ENCODE peak calls at places on chromosomes 11 and 22, in eight cellular contexts. J is CD8-positive, alpha-beta memory T cell; V is neuronal stem cell; X is sigmoid colon; C is aorta; L is right cardiac atrium; N is pancreas; T is A549. R is an unnamed sample.

GRCh38 chr22:20026996-20027601 is 6.2 kb downstream of the TANGO2 start:
- DNase-seq in L (no peak), N (no peak), T (no peak), J (no peak), X (no peak), V (no peak), C (no peak), R (no peak)

GRCh38 chr11:90438069-90438468 is 215.2 kb upstream of the CHORDC1 start:
- DNase-seq in N (no peak), X (no peak), T (no peak), L (no peak), J (no peak), C (no peak), V (no peak), R (no peak)

GRCh38 chr11:73186886-73187285 is 31.2 kb upstream of the P2RY2 start:
- DNase-seq in T (no peak), X (peak), L (no peak), N (no peak), J (no peak), V (no peak), C (peak), R (no peak)

GRCh38 chr11:35235944-35236666 is 97.1 kb downstream of the CD44 start:
- DNase-seq in N (peak), C (no peak), X (no peak), V (no peak), J (peak), L (no peak), T (peak), R (no peak)

GRCh38 chr11:122741613-122742012 is 86.1 kb downstream of the UBASH3B start:
- DNase-seq in T (no peak), N (peak), X (peak), J (no peak), C (peak), V (no peak), L (peak), R (no peak)

GRCh38 chr22:48881326-48881980 is 946.2 kb downstream of the BRD1 start:
- DNase-seq in N (no peak), T (no peak), J (no peak), X (peak), V (no peak), C (no peak), L (no peak), R (peak)

GRCh38 chr22:50018608-50019291 is 6.2 kb upstream of the IL17REL start:
- DNase-seq in V (no peak), T (no peak), X (no peak), J (peak), N (no peak), L (no peak), C (no peak), R (no peak)

GRCh38 chr22:42937164-42937854 is 77.6 kb downstream of the PACSIN2 start:
- DNase-seq in C (peak), L (peak), N (no peak), T (peak), V (no peak), X (peak), J (no peak), R (peak)

GRCh38 chr11:108757630-108758029 is 92.8 kb downstream of the DDX10 start:
- DNase-seq in V (no peak), J (no peak), N (no peak), T (no peak), X (no peak), L (no peak), C (no peak), R (no peak)

GRCh38 chr11:41978951-41979350 is 519.5 kb upstream of the LRRC4C start:
- DNase-seq in X (no peak), V (no peak), J (no peak), C (no peak), N (no peak), L (no peak), T (no peak), R (no peak)

GRCh38 chr22:17672417-17672991 is 33.9 kb downstream of the BCL2L13 start:
- DNase-seq in T (no peak), X (no peak), L (no peak), N (no peak), V (no peak), J (no peak), C (no peak), R (no peak)

GRCh38 chr11:121696177-121696863 is 243.6 kb upstream of the SORL1-AS1 start:
- DNase-seq in T (no peak), N (peak), L (no peak), V (no peak), C (peak), J (no peak), X (peak), R (no peak)

GRCh38 chr11:66815646-66816045 is 27.6 kb upstream of the RCE1 start:
- DNase-seq in V (no peak), C (no peak), L (no peak), T (no peak), J (no peak), X (no peak), N (no peak), R (no peak)

GRCh38 chr11:66311470-66311964 is 5.3 kb downstream of the CD248 start:
- DNase-seq in T (no peak), N (no peak), C (no peak), L (no peak), V (no peak), J (no peak), X (no peak), R (no peak)

GRCh38 chr11:45178890-45179663 is 32.6 kb downstream of the PRDM11 start:
- DNase-seq in N (no peak), V (no peak), J (no peak), X (no peak), T (peak), L (no peak), C (no peak), R (no peak)

GRCh38 chr11:2775626-2776350 is 76.0 kb upstream of the KCNQ1OT1 start:
- DNase-seq in X (peak), T (no peak), J (no peak), V (no peak), L (no peak), C (no peak), N (no peak), R (no peak)

GRCh38 chr22:37333724-37334460 is 51.6 kb downstream of the CYTH4 start:
- DNase-seq in L (no peak), C (no peak), J (no peak), T (no peak), X (no peak), N (no peak), V (no peak), R (no peak)

GRCh38 chr22:16969508-16970327 is 38.3 kb downstream of the GAB4 start:
- DNase-seq in V (no peak), J (no peak), C (no peak), X (no peak), T (no peak), L (no peak), N (no peak), R (no peak)

GRCh38 chr11:100876826-100877545 is 189.9 kb downstream of the ARHGAP42 start:
- DNase-seq in C (no peak), J (no peak), T (peak), L (no peak), N (no peak), V (no peak), X (no peak), R (no peak)
- H3K27ac ChIP-seq in C (no peak), J (no peak), T (peak), L (no peak), N (no peak), V (no peak), X (peak), R (peak)

GRCh38 chr11:83193315-83194283 is at the start of gene ANKRD42:
- DNase-seq in N (peak), J (peak), X (peak), V (peak), C (peak), L (peak), T (peak), R (peak)

GRCh38 chr11:83195649-83196048 is 2.1 kb downstream of the ANKRD42 start:
- DNase-seq in T (no peak), N (no peak), L (no peak), C (no peak), J (no peak), X (no peak), V (no peak), R (no peak)

GRCh38 chr11:83192846-83193245 is 666 bp upstream of the ANKRD42 start:
- DNase-seq in J (no peak), L (no peak), X (no peak), C (no peak), T (no peak), V (no peak), N (no peak), R (no peak)

GRCh38 chr11:83194284-83195175 is 1.0 kb downstream of the ANKRD42 start:
- DNase-seq in T (peak), J (peak), V (peak), C (peak), L (peak), X (peak), N (peak), R (peak)

GRCh38 chr11:83195176-83195531 is 1.6 kb downstream of the ANKRD42 start:
- DNase-seq in V (no peak), N (no peak), X (no peak), L (no peak), C (no peak), J (no peak), T (no peak), R (no peak)
- H3K4me3 ChIP-seq in V (peak), N (peak), X (peak), L (peak), C (peak), J (peak), T (peak), R (peak)

DNA sequence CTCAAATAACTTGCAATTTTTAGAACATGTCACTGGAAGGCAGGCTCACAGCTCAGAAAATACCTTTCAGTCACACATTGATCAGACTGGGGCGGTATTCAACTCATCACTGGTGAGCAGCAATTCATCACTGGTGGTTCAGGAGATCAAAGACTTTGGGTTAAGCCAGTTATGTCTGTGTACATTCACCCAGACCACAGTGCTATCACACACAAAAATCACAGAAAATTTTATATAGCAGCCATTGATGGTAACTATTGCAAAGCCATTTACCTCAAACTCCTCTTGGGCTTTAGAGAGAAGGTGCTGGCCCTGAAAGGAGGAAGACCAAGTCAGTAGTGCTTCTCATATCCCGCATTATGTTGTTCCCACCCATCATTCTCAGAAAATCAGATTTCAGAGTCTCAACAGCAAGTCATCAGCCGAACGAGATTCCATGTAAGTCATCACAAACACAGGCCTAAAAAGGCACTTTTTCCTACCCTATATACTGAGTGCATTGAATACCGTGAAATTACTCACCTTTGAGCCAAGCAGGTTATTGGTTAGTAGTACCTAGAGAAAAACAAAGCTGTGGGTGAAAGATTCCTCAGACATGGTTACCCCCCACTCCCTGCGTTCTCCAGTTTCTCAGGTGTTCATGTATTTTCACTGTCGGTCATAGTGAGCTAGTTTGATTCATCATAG is 14.0 kb upstream of the WDR74 start:
- DNase-seq in X (no peak), L (no peak), T (no peak), J (no peak), V (no peak), N (no peak), C (no peak), R (no peak)
- H3K27ac ChIP-seq in X (peak), L (no peak), T (peak), J (no peak), V (no peak), N (no peak), C (no peak), R (no peak)

GRCh38 chr22:30196141-30196866 is 50.3 kb downstream of the LIF start:
- DNase-seq in L (peak), T (peak), N (peak), X (peak), C (peak), V (no peak), J (peak), R (peak)
- H3K4me3 ChIP-seq in L (no peak), T (no peak), N (no peak), X (peak), C (no peak), V (peak), J (no peak), R (no peak)

GRCh38 chr11:118074091-118074685 is 2.7 kb upstream of the TMPRSS4 start:
- DNase-seq in V (no peak), N (no peak), T (no peak), C (peak), X (no peak), L (no peak), J (no peak), R (no peak)
- H3K27ac ChIP-seq in V (no peak), N (no peak), T (no peak), C (no peak), X (no peak), L (no peak), J (no peak), R (no peak)